ENCODE peak calls at places on chromosomes 4 and X, in six cellular contexts. W is mammary epithelial cell; R is CD8-positive, alpha-beta memory T cell; B is psoas muscle; H is GM06990; D is fibroblast of lung. X is an unnamed sample.

GRCh38 chr4:84750260-84750955 is 167.5 kb downstream of the CDS1 start:
- DNase-seq in W (peak; percentile 17), R (peak; percentile 5), B (no peak), H (peak; percentile 1), D (peak; percentile 44), X (no peak)

GRCh38 chr4:15382669-15383273 is 45.1 kb upstream of the C1QTNF7 start:
- DNase-seq in W (no peak), R (no peak), B (no peak), H (no peak), D (no peak), X (no peak)

GRCh38 chr4:173514641-173515217 is 15.3 kb downstream of the HAND2 start:
- DNase-seq in W (no peak), R (no peak), B (no peak), H (no peak), D (no peak), X (no peak)

GRCh38 chrX:136453771-136454170 is 34.0 kb upstream of the BRS3 start:
- DNase-seq in W (no peak), R (no peak), B (no peak), H (no peak), D (no peak), X (no peak)

GRCh38 chr4:7539659-7540058 is 104.9 kb upstream of the PSAPL1 start:
- DNase-seq in W (no peak), R (peak; percentile 51), B (no peak), H (peak; percentile 31), D (peak; percentile 7), X (peak; percentile 2)

GRCh38 chr4:53804719-53805118 is 213.4 kb upstream of the LNX1 start:
- DNase-seq in W (peak; percentile 17), R (no peak), B (peak; percentile 17), H (peak; percentile 3), D (no peak), X (no peak)

GRCh38 chrX:129961180-129962083 is 21.0 kb upstream of the BCORL1 start:
- DNase-seq in W (peak; percentile 44), R (peak; percentile 49), B (peak; percentile 49), H (peak; percentile 81), D (peak; percentile 20), X (no peak)

GRCh38 chrX:63561425-63561824 is 210.3 kb upstream of the SPIN4 start:
- DNase-seq in W (no peak), R (no peak), B (no peak), H (no peak), D (peak; percentile 4), X (peak; percentile 20)

GRCh38 chr4:188603646-188604045 is 464.4 kb downstream of the TRIML1 start:
- DNase-seq in W (no peak), R (no peak), B (no peak), H (no peak), D (no peak), X (no peak)

GRCh38 chrX:120741452-120741851 is 111.6 kb upstream of the C1GALT1C1 start:
- DNase-seq in W (peak; percentile 9), R (no peak), B (no peak), H (no peak), D (no peak), X (no peak)

DNA sequence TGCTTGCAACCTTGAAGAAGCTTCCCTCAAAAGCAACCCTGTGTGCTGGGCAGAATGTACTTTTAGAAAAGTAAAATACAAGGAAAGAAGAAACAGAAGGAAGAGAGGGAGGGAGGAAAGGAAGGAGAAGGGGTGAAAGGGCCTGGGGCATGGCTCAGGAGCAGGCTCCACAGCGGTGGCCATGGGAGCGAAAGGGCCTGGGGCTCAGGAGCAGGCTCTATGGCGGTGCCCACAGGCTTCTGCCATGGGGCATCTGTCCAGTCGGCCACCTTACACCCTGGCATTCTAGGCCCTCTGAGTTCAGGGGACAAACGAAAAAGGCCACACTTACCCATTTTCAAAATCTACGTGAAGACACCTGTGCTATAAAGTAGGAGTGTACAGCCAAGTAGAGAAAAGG is 31.4 kb downstream of the GAK start:
- DNase-seq in W (no peak), R (no peak), B (no peak), H (no peak), D (no peak), X (no peak)
- H3K36me3 ChIP-seq in W (no peaks in the 10 kb centered on the region), R (peaks cover 8% of the 10 kb centered on the region), B (no peaks in the 10 kb centered on the region), H (peaks cover 28% of the 10 kb centered on the region), D (peaks cover 13% of the 10 kb centered on the region), X (peaks cover 11% of the 10 kb centered on the region)

GRCh38 chr4:71006203-71006907 is 12.9 kb downstream of the DCK start:
- DNase-seq in W (no peak), R (no peak), B (no peak), H (peak; percentile 58), D (no peak), X (no peak)
- H3K4me3 ChIP-seq in W (no peak overlapping the region), R (no peak overlapping the region), B (no peak overlapping the region), H (no peak overlapping the region), D (no peak overlapping the region), X (no peak overlapping the region)

GRCh38 chr4:37535872-37536271 is 150.3 kb downstream of the RELL1 start:
- DNase-seq in W (peak; percentile 47), R (no peak), B (no peak), H (no peak), D (no peak), X (no peak)
- H3K36me3 ChIP-seq in W (no peaks in the 10 kb centered on the region), R (no peaks in the 10 kb centered on the region), B (no peaks in the 10 kb centered on the region), H (no peaks in the 10 kb centered on the region), D (no peaks in the 10 kb centered on the region), X (no peaks in the 10 kb centered on the region)

GRCh38 chrX:51163730-51164129 is 168.9 kb upstream of the NUDT10 start:
- DNase-seq in W (no peak), R (no peak), B (no peak), H (no peak), D (no peak), X (no peak)
- H3K4me3 ChIP-seq in W (no peak overlapping the region), R (no peak overlapping the region), B (no peak overlapping the region), H (no peak overlapping the region), D (no peak overlapping the region), X (no peak overlapping the region)

GRCh38 chrX:46465203-46465602 is 80.0 kb downstream of the ZNF674 start:
- DNase-seq in W (peak; percentile 17), R (no peak), B (no peak), H (no peak), D (no peak), X (no peak)

GRCh38 chrX:46459603-46460002 is 85.6 kb downstream of the ZNF674 start:
- DNase-seq in W (no peak), R (no peak), B (no peak), H (no peak), D (no peak), X (no peak)

GRCh38 chrX:46461653-46462191 is 83.5 kb downstream of the ZNF674 start:
- DNase-seq in W (no peak), R (no peak), B (no peak), H (peak; percentile 43), D (no peak), X (no peak)

DNA sequence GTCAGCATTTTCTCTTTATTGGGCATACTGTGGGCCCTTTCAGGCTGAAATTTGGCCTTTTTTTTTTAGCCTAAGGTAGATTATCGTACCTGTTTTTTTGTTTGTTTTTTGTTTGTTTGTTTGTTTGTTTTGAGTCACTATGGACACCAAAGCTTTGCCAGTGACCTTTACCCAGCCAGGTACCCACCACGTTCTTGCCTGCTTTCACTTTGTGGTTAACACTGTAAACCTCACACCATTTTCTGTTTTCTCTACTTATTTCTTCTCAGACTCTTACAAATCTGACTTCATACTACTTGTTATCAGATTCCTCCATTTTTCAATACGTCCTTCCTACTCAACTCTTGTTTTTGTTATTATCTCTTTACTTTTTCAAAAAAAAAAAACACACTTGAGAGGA is 81.5 kb downstream of the ZNF674 start:
- DNase-seq in W (no peak), R (no peak), B (no peak), H (no peak), D (no peak), X (no peak)
- H3K36me3 ChIP-seq in W (peaks cover 1% of the 10 kb centered on the region), R (no peaks in the 10 kb centered on the region), B (no peaks in the 10 kb centered on the region), H (no peaks in the 10 kb centered on the region), D (no peaks in the 10 kb centered on the region), X (peaks cover 34% of the 10 kb centered on the region)

GRCh38 chr4:1713003-1713397 is 881 bp upstream of the SLBP start:
- DNase-seq in W (no peak), R (no peak), B (no peak), H (no peak), D (no peak), X (no peak)

GRCh38 chr4:1715002-1715761 is 3.1 kb upstream of the SLBP start:
- DNase-seq in W (no peak), R (no peak), B (no peak), H (peak; percentile 63), D (no peak), X (no peak)

GRCh38 chr4:1712216-1713002 is at the start of gene SLBP:
- DNase-seq in W (peak; percentile 96), R (peak; percentile 99), B (peak; percentile 95), H (peak; percentile 100), D (peak; percentile 91), X (peak; percentile 99)

GRCh38 chr4:1716065-1716945 is 4.2 kb upstream of the SLBP start:
- DNase-seq in W (no peak), R (no peak), B (no peak), H (no peak), D (no peak), X (no peak)

DNA sequence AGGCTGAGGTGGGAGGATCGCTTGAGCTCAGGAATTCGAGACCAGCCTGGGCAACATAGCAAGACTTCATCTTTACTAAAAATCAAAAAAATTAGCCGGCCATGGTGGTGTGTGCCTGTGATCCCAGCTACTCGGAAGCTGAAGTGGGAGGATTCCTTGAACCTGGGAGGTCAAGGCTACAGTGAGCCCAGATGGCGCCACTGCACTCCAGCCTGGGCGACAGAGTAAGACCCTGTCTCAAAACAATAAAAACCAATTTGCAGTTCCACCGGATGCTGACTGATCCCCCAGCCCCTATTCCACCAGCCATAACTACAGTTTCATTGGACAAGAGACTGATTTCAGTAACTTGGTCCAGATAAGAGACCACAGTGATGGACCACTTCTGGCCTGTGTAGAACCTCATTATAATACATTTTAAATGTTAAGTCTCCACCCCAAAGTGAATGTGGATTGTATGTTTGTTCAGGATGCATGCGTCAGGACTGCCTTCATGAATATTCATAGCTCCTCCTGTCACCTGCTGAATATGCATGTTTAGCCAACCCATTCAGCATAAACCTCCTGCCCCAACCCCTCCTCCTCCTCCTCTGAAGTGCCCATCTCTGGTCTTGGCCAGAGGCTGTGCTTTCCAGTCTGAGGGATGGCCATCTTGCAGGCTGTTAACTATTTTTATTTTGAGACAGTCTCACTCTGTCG is 2.3 kb upstream of the SLBP start:
- DNase-seq in W (no peak), R (no peak), B (no peak), H (no peak), D (peak; percentile 38), X (no peak)
- H3K4me3 ChIP-seq in W (no peak overlapping the region), R (no peak overlapping the region), B (no peak overlapping the region), H (peak overlapping the region; percentile 85), D (no peak overlapping the region), X (peak overlapping the region; percentile 80)

GRCh38 chr4:105274504-105274903 is 127.8 kb downstream of the TET2 start:
- DNase-seq in W (no peak), R (no peak), B (no peak), H (no peak), D (no peak), X (no peak)
- H3K36me3 ChIP-seq in W (peaks cover 23% of the 10 kb centered on the region), R (peaks cover 19% of the 10 kb centered on the region), B (peaks cover 22% of the 10 kb centered on the region), H (peaks cover 22% of the 10 kb centered on the region), D (peaks cover 4% of the 10 kb centered on the region), X (peaks cover 35% of the 10 kb centered on the region)

GRCh38 chr4:98332017-98332416 is 70.8 kb downstream of the RAP1GDS1 start:
- DNase-seq in W (no peak), R (no peak), B (no peak), H (no peak), D (no peak), X (no peak)

GRCh38 chr4:98338761-98339438 is 77.7 kb downstream of the RAP1GDS1 start:
- DNase-seq in W (no peak), R (no peak), B (no peak), H (no peak), D (no peak), X (no peak)

GRCh38 chr4:98334461-98334860 is 73.3 kb downstream of the RAP1GDS1 start:
- DNase-seq in W (no peak), R (no peak), B (no peak), H (no peak), D (no peak), X (peak; percentile 37)
- H3K4me3 ChIP-seq in W (no peak overlapping the region), R (no peak overlapping the region), B (no peak overlapping the region), H (no peak overlapping the region), D (no peak overlapping the region), X (no peak overlapping the region)